ENCODE peak calls at places on chromosomes 3 and 15, in five cellular contexts. One of them, this sample, is unnamed.

GRCh38 chr15:69543681-69544080 is 91.1 kb downstream of the RPLP1 start:
- DNase-seq in cardiac muscle cell: no peak
- DNase-seq in bronchial epithelial cell: no peak
- DNase-seq in left lung: no peak
- DNase-seq in cardiac fibroblast: no peak
- DNase-seq in this sample: no peak

GRCh38 chr3:143413372-143413771 is 293.8 kb downstream of the CHST2 start:
- DNase-seq in cardiac muscle cell: no peak
- DNase-seq in bronchial epithelial cell: no peak
- DNase-seq in left lung: no peak
- DNase-seq in cardiac fibroblast: no peak
- DNase-seq in this sample: no peak

GRCh38 chr3:125351814-125352456 is 23.2 kb downstream of the ZNF148 start:
- DNase-seq in cardiac muscle cell: no peak
- DNase-seq in bronchial epithelial cell: peak
- DNase-seq in left lung: no peak
- DNase-seq in cardiac fibroblast: peak
- DNase-seq in this sample: no peak

GRCh38 chr3:165895919-165896318 is 58.7 kb upstream of the BCHE start:
- DNase-seq in cardiac muscle cell: peak
- DNase-seq in bronchial epithelial cell: peak
- DNase-seq in left lung: no peak
- DNase-seq in cardiac fibroblast: peak
- DNase-seq in this sample: no peak

GRCh38 chr3:73512095-73512494 is 112.6 kb downstream of the PDZRN3 start:
- DNase-seq in cardiac muscle cell: no peak
- DNase-seq in bronchial epithelial cell: no peak
- DNase-seq in left lung: no peak
- DNase-seq in cardiac fibroblast: no peak
- DNase-seq in this sample: no peak

GRCh38 chr3:66577804-66578203 is 77.0 kb upstream of the LRIG1 start:
- DNase-seq in cardiac muscle cell: no peak
- DNase-seq in bronchial epithelial cell: no peak
- DNase-seq in left lung: no peak
- DNase-seq in cardiac fibroblast: no peak
- DNase-seq in this sample: no peak

GRCh38 chr3:158731938-158732855 is at the start of gene RARRES1:
- DNase-seq in cardiac muscle cell: peak
- DNase-seq in bronchial epithelial cell: peak
- DNase-seq in left lung: peak
- DNase-seq in cardiac fibroblast: peak
- DNase-seq in this sample: no peak

GRCh38 chr3:108420926-108421325 is 89.5 kb downstream of the MYH15 start:
- DNase-seq in cardiac muscle cell: no peak
- DNase-seq in bronchial epithelial cell: peak
- DNase-seq in left lung: no peak
- DNase-seq in cardiac fibroblast: peak
- DNase-seq in this sample: no peak

GRCh38 chr3:42707620-42708355 is 5.2 kb upstream of the HHATL start:
- DNase-seq in cardiac muscle cell: no peak
- DNase-seq in bronchial epithelial cell: no peak
- DNase-seq in left lung: no peak
- DNase-seq in cardiac fibroblast: no peak
- DNase-seq in this sample: no peak

GRCh38 chr3:62131620-62132019 is 241.7 kb downstream of the FEZF2 start:
- DNase-seq in cardiac muscle cell: peak
- DNase-seq in bronchial epithelial cell: peak
- DNase-seq in left lung: no peak
- DNase-seq in cardiac fibroblast: peak
- DNase-seq in this sample: peak

GRCh38 chr15:90482124-90483011 is 47.4 kb upstream of the CRTC3 start:
- DNase-seq in cardiac muscle cell: peak
- DNase-seq in bronchial epithelial cell: no peak
- DNase-seq in left lung: no peak
- DNase-seq in cardiac fibroblast: peak
- DNase-seq in this sample: no peak

GRCh38 chr3:189570916-189571315 is 60.3 kb upstream of the TP63 start:
- DNase-seq in cardiac muscle cell: no peak
- DNase-seq in bronchial epithelial cell: no peak
- DNase-seq in left lung: no peak
- DNase-seq in cardiac fibroblast: no peak
- DNase-seq in this sample: no peak

GRCh38 chr3:80192871-80193270 is 425.1 kb upstream of the ROBO1 start:
- DNase-seq in cardiac muscle cell: no peak
- DNase-seq in bronchial epithelial cell: peak
- DNase-seq in left lung: no peak
- DNase-seq in cardiac fibroblast: peak
- DNase-seq in this sample: no peak

GRCh38 chr3:106305882-106306445 is 437.2 kb upstream of the CBLB start:
- DNase-seq in cardiac muscle cell: no peak
- DNase-seq in bronchial epithelial cell: no peak
- DNase-seq in left lung: no peak
- DNase-seq in cardiac fibroblast: no peak
- DNase-seq in this sample: no peak

GRCh38 chr15:84878504-84878903 is 6.0 kb upstream of the SLC28A1 start:
- DNase-seq in cardiac muscle cell: peak
- DNase-seq in bronchial epithelial cell: peak
- DNase-seq in left lung: peak
- DNase-seq in cardiac fibroblast: peak
- DNase-seq in this sample: peak

GRCh38 chr3:66997560-66998074 is 490 bp upstream of the KBTBD8 start:
- DNase-seq in cardiac muscle cell: no peak
- DNase-seq in bronchial epithelial cell: no peak
- DNase-seq in left lung: no peak
- DNase-seq in cardiac fibroblast: peak
- DNase-seq in this sample: no peak

GRCh38 chr3:113753376-113753985 is 6.6 kb downstream of the ATP6V1A start:
- DNase-seq in cardiac muscle cell: no peak
- DNase-seq in bronchial epithelial cell: no peak
- DNase-seq in left lung: no peak
- DNase-seq in cardiac fibroblast: no peak
- DNase-seq in this sample: no peak

DNA sequence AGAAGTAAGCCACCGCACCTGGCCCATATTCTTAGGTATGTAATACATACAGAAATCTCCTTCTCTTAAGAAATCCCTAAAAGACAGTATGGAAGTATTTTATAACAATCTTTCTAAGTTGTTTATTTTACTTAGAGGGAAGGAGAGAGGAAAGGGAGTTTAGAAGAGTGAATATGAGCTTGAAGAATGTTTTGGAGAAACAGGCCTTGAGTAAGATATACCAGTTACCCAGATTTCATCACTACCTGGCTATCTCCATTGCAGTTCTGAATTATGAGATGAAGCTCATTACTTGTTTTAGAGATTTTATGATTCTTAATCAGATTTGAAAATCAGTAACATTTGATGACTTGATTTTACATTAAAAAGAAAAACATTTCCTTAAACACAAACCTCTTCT is 71.9 kb downstream of the DCUN1D1 start:
- DNase-seq in cardiac muscle cell: no peak
- DNase-seq in bronchial epithelial cell: no peak
- DNase-seq in left lung: no peak
- DNase-seq in cardiac fibroblast: peak
- DNase-seq in this sample: no peak
- H3K4me3 ChIP-seq in cardiac muscle cell: no peak
- H3K4me3 ChIP-seq in bronchial epithelial cell: no peak
- H3K4me3 ChIP-seq in left lung: no peak
- H3K4me3 ChIP-seq in cardiac fibroblast: no peak
- H3K4me3 ChIP-seq in this sample: no peak

DNA sequence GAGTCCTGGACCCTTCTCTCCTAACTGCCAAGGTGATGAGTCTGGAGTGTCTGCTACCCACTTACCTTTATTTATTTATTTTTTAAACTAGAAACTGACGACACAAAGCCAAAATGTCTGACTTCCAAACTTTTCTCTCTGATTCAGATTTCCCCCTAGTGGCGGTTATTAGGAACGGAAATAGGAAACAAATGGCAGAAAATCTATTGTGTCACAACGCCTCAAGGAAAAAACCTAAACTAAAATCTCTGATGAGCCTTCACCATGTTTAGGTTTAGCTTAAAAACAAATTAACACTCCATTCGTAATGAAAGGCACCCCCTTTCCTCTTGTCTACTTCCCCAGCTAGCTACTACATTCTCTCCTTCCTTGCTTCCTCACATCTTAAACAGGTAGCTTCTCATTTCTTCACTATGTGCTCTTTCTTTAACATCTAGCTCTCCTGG is 94.0 kb upstream of the MEX3B start:
- DNase-seq in cardiac muscle cell: peak
- DNase-seq in bronchial epithelial cell: peak
- DNase-seq in left lung: no peak
- DNase-seq in cardiac fibroblast: peak
- DNase-seq in this sample: no peak
- TF ChIP-seq CTCF in cardiac muscle cell: peak
- TF ChIP-seq CTCF in bronchial epithelial cell: peak
- TF ChIP-seq CTCF in left lung: peak
- TF ChIP-seq CTCF in cardiac fibroblast: peak
- TF ChIP-seq CTCF in this sample: peak

GRCh38 chr15:40325700-40326099 is 2.2 kb downstream of the INAFM2 start:
- DNase-seq in cardiac muscle cell: no peak
- DNase-seq in bronchial epithelial cell: no peak
- DNase-seq in left lung: no peak
- DNase-seq in cardiac fibroblast: no peak
- DNase-seq in this sample: no peak
- H3K4me3 ChIP-seq in cardiac muscle cell: peak
- H3K4me3 ChIP-seq in bronchial epithelial cell: no peak
- H3K4me3 ChIP-seq in left lung: peak
- H3K4me3 ChIP-seq in cardiac fibroblast: peak
- H3K4me3 ChIP-seq in this sample: no peak

GRCh38 chr3:52681610-52682009 is 4.1 kb downstream of the PBRM1 start:
- DNase-seq in cardiac muscle cell: no peak
- DNase-seq in bronchial epithelial cell: no peak
- DNase-seq in left lung: no peak
- DNase-seq in cardiac fibroblast: no peak
- DNase-seq in this sample: no peak

GRCh38 chr3:52682016-52682415 is 3.7 kb downstream of the PBRM1 start:
- DNase-seq in cardiac muscle cell: peak
- DNase-seq in bronchial epithelial cell: peak
- DNase-seq in left lung: no peak
- DNase-seq in cardiac fibroblast: peak
- DNase-seq in this sample: no peak

GRCh38 chr3:52679139-52679538 is 6.6 kb downstream of the PBRM1 start:
- DNase-seq in cardiac muscle cell: no peak
- DNase-seq in bronchial epithelial cell: no peak
- DNase-seq in left lung: no peak
- DNase-seq in cardiac fibroblast: no peak
- DNase-seq in this sample: peak

GRCh38 chr3:52679811-52680210 is 5.9 kb downstream of the PBRM1 start:
- DNase-seq in cardiac muscle cell: no peak
- DNase-seq in bronchial epithelial cell: no peak
- DNase-seq in left lung: no peak
- DNase-seq in cardiac fibroblast: peak
- DNase-seq in this sample: no peak

DNA sequence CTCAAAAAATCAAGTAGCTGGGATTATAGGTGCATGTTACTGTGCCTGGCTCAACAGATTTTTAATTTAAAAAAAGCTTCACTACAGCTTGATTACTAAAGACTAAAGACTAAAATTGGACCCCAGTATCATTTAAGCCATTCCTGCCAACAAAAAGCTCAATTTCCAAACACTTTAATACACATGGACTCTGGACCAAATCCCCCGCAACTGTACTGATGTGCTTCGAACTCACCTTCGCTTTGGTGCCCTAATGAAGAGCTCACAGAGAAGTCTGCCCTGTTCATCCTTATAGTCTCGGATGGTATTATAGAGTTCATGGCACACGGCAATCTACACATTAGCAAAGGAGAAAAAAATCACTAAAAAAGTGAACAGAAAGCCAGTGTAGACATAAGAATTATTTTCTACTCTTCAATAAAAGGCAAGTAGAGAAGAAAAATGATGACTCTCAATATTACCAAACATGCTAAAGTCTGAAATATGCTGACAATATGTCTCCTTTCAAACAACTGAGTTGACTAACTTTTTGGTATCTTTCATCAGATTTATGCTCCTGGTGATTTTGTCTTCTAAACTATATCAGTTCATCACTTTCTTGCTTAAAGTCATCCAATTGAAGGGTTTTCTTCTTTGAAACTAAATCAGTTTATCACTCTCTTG is 7.3 kb downstream of the PBRM1 start:
- DNase-seq in cardiac muscle cell: no peak
- DNase-seq in bronchial epithelial cell: no peak
- DNase-seq in left lung: no peak
- DNase-seq in cardiac fibroblast: no peak
- DNase-seq in this sample: no peak
- TF ChIP-seq CTCF in cardiac muscle cell: no peak
- TF ChIP-seq CTCF in bronchial epithelial cell: no peak
- TF ChIP-seq CTCF in left lung: no peak
- TF ChIP-seq CTCF in cardiac fibroblast: no peak
- TF ChIP-seq CTCF in this sample: no peak

GRCh38 chr15:58056015-58056414 is 9.5 kb downstream of the ALDH1A2 start:
- DNase-seq in cardiac muscle cell: no peak
- DNase-seq in bronchial epithelial cell: no peak
- DNase-seq in left lung: no peak
- DNase-seq in cardiac fibroblast: no peak
- DNase-seq in this sample: no peak
- H3K4me3 ChIP-seq in cardiac muscle cell: no peak
- H3K4me3 ChIP-seq in bronchial epithelial cell: no peak
- H3K4me3 ChIP-seq in left lung: no peak
- H3K4me3 ChIP-seq in cardiac fibroblast: no peak
- H3K4me3 ChIP-seq in this sample: no peak

GRCh38 chr15:100131321-100132224 is 210.2 kb downstream of the ADAMTS17 start:
- DNase-seq in cardiac muscle cell: peak
- DNase-seq in bronchial epithelial cell: peak
- DNase-seq in left lung: peak
- DNase-seq in cardiac fibroblast: peak
- DNase-seq in this sample: no peak
- TF ChIP-seq CTCF in cardiac muscle cell: peak
- TF ChIP-seq CTCF in bronchial epithelial cell: peak
- TF ChIP-seq CTCF in left lung: peak
- TF ChIP-seq CTCF in cardiac fibroblast: peak
- TF ChIP-seq CTCF in this sample: no peak

GRCh38 chr3:152321806-152322377 is 53.2 kb downstream of the MBNL1 start:
- DNase-seq in cardiac muscle cell: no peak
- DNase-seq in bronchial epithelial cell: no peak
- DNase-seq in left lung: no peak
- DNase-seq in cardiac fibroblast: no peak
- DNase-seq in this sample: no peak

GRCh38 chr3:152320201-152320617 is 51.5 kb downstream of the MBNL1 start:
- DNase-seq in cardiac muscle cell: no peak
- DNase-seq in bronchial epithelial cell: no peak
- DNase-seq in left lung: no peak
- DNase-seq in cardiac fibroblast: peak
- DNase-seq in this sample: no peak

GRCh38 chr3:152322756-152323155 is 54.0 kb downstream of the MBNL1 start:
- DNase-seq in cardiac muscle cell: no peak
- DNase-seq in bronchial epithelial cell: no peak
- DNase-seq in left lung: no peak
- DNase-seq in cardiac fibroblast: no peak
- DNase-seq in this sample: no peak

GRCh38 chr3:152319256-152319655 is 50.5 kb downstream of the MBNL1 start:
- DNase-seq in cardiac muscle cell: no peak
- DNase-seq in bronchial epithelial cell: no peak
- DNase-seq in left lung: no peak
- DNase-seq in cardiac fibroblast: no peak
- DNase-seq in this sample: no peak

GRCh38 chr3:152321321-152321720 is 52.6 kb downstream of the MBNL1 start:
- DNase-seq in cardiac muscle cell: no peak
- DNase-seq in bronchial epithelial cell: no peak
- DNase-seq in left lung: no peak
- DNase-seq in cardiac fibroblast: no peak
- DNase-seq in this sample: no peak
- H3K4me3 ChIP-seq in cardiac muscle cell: no peak
- H3K4me3 ChIP-seq in bronchial epithelial cell: no peak
- H3K4me3 ChIP-seq in left lung: no peak
- H3K4me3 ChIP-seq in cardiac fibroblast: no peak
- H3K4me3 ChIP-seq in this sample: no peak

GRCh38 chr3:127809211-127809610 is 13.1 kb downstream of the MGLL start:
- DNase-seq in cardiac muscle cell: no peak
- DNase-seq in bronchial epithelial cell: no peak
- DNase-seq in left lung: no peak
- DNase-seq in cardiac fibroblast: no peak
- DNase-seq in this sample: no peak
- TF ChIP-seq CTCF in cardiac muscle cell: no peak
- TF ChIP-seq CTCF in bronchial epithelial cell: no peak
- TF ChIP-seq CTCF in left lung: no peak
- TF ChIP-seq CTCF in cardiac fibroblast: no peak
- TF ChIP-seq CTCF in this sample: no peak

This sample was measured in LNCaP clone FGC.